ENCODE peak calls at places on chromosome 2, in four cellular contexts. D is K562, L is HL-60, I is GM12878. Z is an unnamed sample.

GRCh38 chr2:68766378-68766845 is 31.8 kb downstream of the ARHGAP25 start:
- DNase-seq in L (peak), D (peak), I (no peak), Z (no peak)

GRCh38 chr2:119659601-119660342 is 19.2 kb upstream of the TMEM177 start:
- DNase-seq in I (no peak), L (peak), D (peak), Z (no peak)

GRCh38 chr2:227132986-227133385 is 31.0 kb downstream of the COL4A4 start:
- DNase-seq in L (no peak), D (no peak), I (no peak), Z (no peak)

GRCh38 chr2:30862054-30862651 is 54.9 kb upstream of the CAPN13 start:
- DNase-seq in D (peak), I (no peak), L (peak), Z (peak)

GRCh38 chr2:165699931-165700330 is 94.1 kb downstream of the GALNT3 start:
- DNase-seq in D (no peak), I (no peak), L (no peak), Z (no peak)

GRCh38 chr2:238449909-238450417 is 23.2 kb downstream of the ASB1 start:
- DNase-seq in L (peak), D (no peak), I (no peak), Z (no peak)

GRCh38 chr2:223674998-223675609 is 72.9 kb upstream of the SCG2 start:
- DNase-seq in L (no peak), D (peak), I (no peak), Z (no peak)

GRCh38 chr2:130882111-130882510 is 45.4 kb downstream of the ARHGEF4 start:
- DNase-seq in I (no peak), L (no peak), D (no peak), Z (no peak)

GRCh38 chr2:119823734-119824334 is 64.1 kb downstream of the PTPN4 start:
- DNase-seq in D (peak), I (no peak), L (peak), Z (peak)

GRCh38 chr2:239485622-239486021 is 84.8 kb upstream of the HDAC4 start:
- DNase-seq in I (no peak), D (no peak), L (no peak), Z (no peak)

GRCh38 chr2:197591706-197592072 is 75.8 kb downstream of the MOB4 start:
- DNase-seq in I (no peak), D (no peak), L (no peak), Z (no peak)

GRCh38 chr2:192437653-192438052 is 242.9 kb upstream of the TMEFF2 start:
- DNase-seq in D (no peak), L (no peak), I (no peak), Z (no peak)

GRCh38 chr2:27737676-27738348 is 33.7 kb upstream of the MRPL33 start:
- DNase-seq in I (no peak), L (no peak), D (no peak), Z (no peak)

GRCh38 chr2:221518937-221519635 is 53.0 kb downstream of the EPHA4 start:
- DNase-seq in L (no peak), I (no peak), D (no peak), Z (no peak)

GRCh38 chr2:584863-585823 is 92.1 kb downstream of the TMEM18 start:
- DNase-seq in L (peak), D (no peak), I (no peak), Z (peak)

GRCh38 chr2:96089356-96090180 is 26.8 kb downstream of the ADRA2B start:
- DNase-seq in I (no peak), L (no peak), D (peak), Z (no peak)

GRCh38 chr2:239440511-239440959 is 39.7 kb upstream of the HDAC4 start:
- DNase-seq in I (no peak), D (no peak), L (no peak), Z (no peak)

GRCh38 chr2:172430027-172430426 is 2.6 kb downstream of the ITGA6 start:
- DNase-seq in L (no peak), I (no peak), D (no peak), Z (no peak)

GRCh38 chr2:37684809-37685208 is 13.4 kb upstream of the CDC42EP3 start:
- DNase-seq in D (no peak), L (no peak), I (no peak), Z (no peak)

GRCh38 chr2:189328451-189329249 is 112.6 kb upstream of the WDR75 start:
- DNase-seq in I (no peak), D (no peak), L (no peak), Z (no peak)

GRCh38 chr2:217293046-217293445 is 433.2 kb upstream of the TNP1 start:
- DNase-seq in L (no peak), I (no peak), D (no peak), Z (no peak)

GRCh38 chr2:164015328-164016123 is 279.7 kb upstream of the FIGN start:
- DNase-seq in L (no peak), D (no peak), I (peak), Z (peak)

GRCh38 chr2:6359964-6360363 is 505.7 kb downstream of the CMPK2 start:
- DNase-seq in L (no peak), D (no peak), I (no peak), Z (no peak)

GRCh38 chr2:20543579-20543887 is 96.7 kb downstream of the RHOB start:
- DNase-seq in D (no peak), L (no peak), I (no peak), Z (no peak)

GRCh38 chr2:96157649-96158553 is 12.7 kb upstream of the DUSP2 start:
- DNase-seq in I (peak), L (no peak), D (peak), Z (peak)

GRCh38 chr2:136253288-136254004 is 135.5 kb upstream of the CXCR4 start:
- DNase-seq in L (peak), D (no peak), I (no peak), Z (no peak)

GRCh38 chr2:172953970-172954852 is 121.4 kb upstream of the MAP3K20 start:
- DNase-seq in L (no peak), D (no peak), I (no peak), Z (no peak)

GRCh38 chr2:17771956-17772355 is 18.0 kb downstream of the GEN1 start:
- DNase-seq in D (no peak), I (no peak), L (no peak), Z (no peak)

GRCh38 chr2:64523667-64524603 is at the start of gene AFTPH:
- DNase-seq in D (peak), I (peak), L (peak), Z (peak)

GRCh38 chr2:64526034-64526433 is 1.9 kb downstream of the AFTPH start:
- DNase-seq in I (no peak), D (no peak), L (no peak), Z (no peak)

GRCh38 chr2:64524604-64525322 is 635 bp downstream of the AFTPH start:
- DNase-seq in D (peak), L (peak), I (no peak), Z (peak)

GRCh38 chr2:64525323-64525625 is 1.1 kb downstream of the AFTPH start:
- DNase-seq in I (no peak), D (peak), L (peak), Z (no peak)

GRCh38 chr2:64522843-64523428 is 1.2 kb upstream of the AFTPH start:
- DNase-seq in I (peak), D (peak), L (peak), Z (no peak)
- TF ChIP-seq SPI1 in I (no peak), D (no peak), L (no peak), Z (no peak)

GRCh38 chr2:15584767-15585469 is 6.8 kb upstream of the DDX1 start:
- DNase-seq in D (no peak), I (no peak), L (no peak), Z (no peak)

GRCh38 chr2:15582645-15583340 is 8.9 kb upstream of the DDX1 start:
- DNase-seq in L (no peak), I (no peak), D (no peak), Z (no peak)

GRCh38 chr2:15582153-15582552 is 9.5 kb upstream of the DDX1 start:
- DNase-seq in D (no peak), L (no peak), I (no peak), Z (no peak)

GRCh38 chr2:15583831-15584230 is 7.8 kb upstream of the DDX1 start:
- DNase-seq in L (no peak), I (no peak), D (no peak), Z (no peak)

GRCh38 chr2:15584316-15584715 is 7.4 kb upstream of the DDX1 start:
- DNase-seq in L (no peak), D (no peak), I (no peak), Z (no peak)
- TF ChIP-seq POLR2AphosphoS5 in L (no peak), D (no peak), I (no peak), Z (no peak)

GRCh38 chr2:5234563-5234962 is 457.6 kb upstream of the SOX11 start:
- DNase-seq in D (no peak), I (no peak), L (no peak), Z (no peak)
- TF ChIP-seq SPI1 in D (no peak), I (no peak), L (no peak), Z (no peak)

GRCh38 chr2:9984217-9984739 is 32.8 kb downstream of the GRHL1 start:
- DNase-seq in D (peak), I (peak), L (no peak), Z (peak)
- TF ChIP-seq POLR2AphosphoS5 in D (no peak), I (no peak), L (no peak), Z (no peak)